ENCODE peak calls at places on chromosomes 13 and 19, in six cellular contexts. One of them, this sample, is unnamed.

GRCh38 chr13:50580684-50581305 is 262.7 kb downstream of the DLEU7 start:
- DNase-seq in HFFc6: peak
- DNase-seq in COR-L47: no peak
- DNase-seq in GM04504: no peak
- DNase-seq in non-pigmented ciliary epithelial cell: peak
- DNase-seq in CD4-positive, alpha-beta memory T cell: no peak
- DNase-seq in this sample: no peak

GRCh38 chr13:28493740-28494536 is 990 bp downstream of the FLT1 start:
- DNase-seq in HFFc6: no peak
- DNase-seq in COR-L47: no peak
- DNase-seq in GM04504: no peak
- DNase-seq in non-pigmented ciliary epithelial cell: no peak
- DNase-seq in CD4-positive, alpha-beta memory T cell: no peak
- DNase-seq in this sample: no peak

GRCh38 chr19:38745316-38745715 is 1.0 kb upstream of the CAPN12 start:
- DNase-seq in HFFc6: no peak
- DNase-seq in COR-L47: no peak
- DNase-seq in GM04504: no peak
- DNase-seq in non-pigmented ciliary epithelial cell: no peak
- DNase-seq in CD4-positive, alpha-beta memory T cell: no peak
- DNase-seq in this sample: no peak

GRCh38 chr13:40974460-40975407 is 44.4 kb downstream of the ELF1 start:
- DNase-seq in HFFc6: peak
- DNase-seq in COR-L47: peak
- DNase-seq in GM04504: no peak
- DNase-seq in non-pigmented ciliary epithelial cell: no peak
- DNase-seq in CD4-positive, alpha-beta memory T cell: peak
- DNase-seq in this sample: no peak

GRCh38 chr13:20873348-20873747 is 29.2 kb downstream of the XPO4 start:
- DNase-seq in HFFc6: peak
- DNase-seq in COR-L47: no peak
- DNase-seq in GM04504: peak
- DNase-seq in non-pigmented ciliary epithelial cell: no peak
- DNase-seq in CD4-positive, alpha-beta memory T cell: no peak
- DNase-seq in this sample: no peak

GRCh38 chr13:35210234-35210633 is 266.3 kb downstream of the MAB21L1 start:
- DNase-seq in HFFc6: no peak
- DNase-seq in COR-L47: peak
- DNase-seq in GM04504: no peak
- DNase-seq in non-pigmented ciliary epithelial cell: no peak
- DNase-seq in CD4-positive, alpha-beta memory T cell: no peak
- DNase-seq in this sample: no peak

GRCh38 chr19:19591133-19591825 is 27.2 kb downstream of the PBX4 start:
- DNase-seq in HFFc6: peak
- DNase-seq in COR-L47: no peak
- DNase-seq in GM04504: peak
- DNase-seq in non-pigmented ciliary epithelial cell: peak
- DNase-seq in CD4-positive, alpha-beta memory T cell: peak
- DNase-seq in this sample: no peak

GRCh38 chr13:78660130-78660857 is 1.3 kb upstream of the OBI1 start:
- DNase-seq in HFFc6: peak
- DNase-seq in COR-L47: no peak
- DNase-seq in GM04504: no peak
- DNase-seq in non-pigmented ciliary epithelial cell: no peak
- DNase-seq in CD4-positive, alpha-beta memory T cell: no peak
- DNase-seq in this sample: no peak

GRCh38 chr13:93727301-93728141 is 500.9 kb downstream of the GPC6 start:
- DNase-seq in HFFc6: peak
- DNase-seq in COR-L47: no peak
- DNase-seq in GM04504: peak
- DNase-seq in non-pigmented ciliary epithelial cell: no peak
- DNase-seq in CD4-positive, alpha-beta memory T cell: no peak
- DNase-seq in this sample: no peak

GRCh38 chr19:51366999-51367564 is 894 bp upstream of the ETFB start:
- DNase-seq in HFFc6: no peak
- DNase-seq in COR-L47: no peak
- DNase-seq in GM04504: no peak
- DNase-seq in non-pigmented ciliary epithelial cell: no peak
- DNase-seq in CD4-positive, alpha-beta memory T cell: peak
- DNase-seq in this sample: no peak

GRCh38 chr19:48341006-48341405 is 15.7 kb downstream of the EMP3 start:
- DNase-seq in HFFc6: no peak
- DNase-seq in COR-L47: peak
- DNase-seq in GM04504: no peak
- DNase-seq in non-pigmented ciliary epithelial cell: no peak
- DNase-seq in CD4-positive, alpha-beta memory T cell: no peak
- DNase-seq in this sample: peak

GRCh38 chr19:676343-677105 is at the start of gene FSTL3:
- DNase-seq in HFFc6: no peak
- DNase-seq in COR-L47: no peak
- DNase-seq in GM04504: no peak
- DNase-seq in non-pigmented ciliary epithelial cell: no peak
- DNase-seq in CD4-positive, alpha-beta memory T cell: peak
- DNase-seq in this sample: no peak

GRCh38 chr19:17114414-17114831 is 38.8 kb downstream of the MYO9B start:
- DNase-seq in HFFc6: no peak
- DNase-seq in COR-L47: no peak
- DNase-seq in GM04504: no peak
- DNase-seq in non-pigmented ciliary epithelial cell: no peak
- DNase-seq in CD4-positive, alpha-beta memory T cell: no peak
- DNase-seq in this sample: no peak

GRCh38 chr19:14248578-14249011 is 42.6 kb upstream of the ADGRL1 start:
- DNase-seq in HFFc6: no peak
- DNase-seq in COR-L47: peak
- DNase-seq in GM04504: no peak
- DNase-seq in non-pigmented ciliary epithelial cell: peak
- DNase-seq in CD4-positive, alpha-beta memory T cell: peak
- DNase-seq in this sample: peak

GRCh38 chr13:23020246-23020843 is 160.4 kb upstream of the SGCG start:
- DNase-seq in HFFc6: peak
- DNase-seq in COR-L47: peak
- DNase-seq in GM04504: peak
- DNase-seq in non-pigmented ciliary epithelial cell: peak
- DNase-seq in CD4-positive, alpha-beta memory T cell: no peak
- DNase-seq in this sample: peak

GRCh38 chr19:13277104-13277809 is 127.0 kb downstream of the IER2 start:
- DNase-seq in HFFc6: peak
- DNase-seq in COR-L47: peak
- DNase-seq in GM04504: peak
- DNase-seq in non-pigmented ciliary epithelial cell: peak
- DNase-seq in CD4-positive, alpha-beta memory T cell: peak
- DNase-seq in this sample: peak

GRCh38 chr13:76500894-76501293 is 385.3 kb downstream of the KCTD12 start:
- DNase-seq in HFFc6: no peak
- DNase-seq in COR-L47: no peak
- DNase-seq in GM04504: no peak
- DNase-seq in non-pigmented ciliary epithelial cell: no peak
- DNase-seq in CD4-positive, alpha-beta memory T cell: no peak
- DNase-seq in this sample: no peak

GRCh38 chr13:84542348-84542747 is 660.1 kb upstream of the SLITRK1 start:
- DNase-seq in HFFc6: no peak
- DNase-seq in COR-L47: no peak
- DNase-seq in GM04504: no peak
- DNase-seq in non-pigmented ciliary epithelial cell: no peak
- DNase-seq in CD4-positive, alpha-beta memory T cell: no peak
- DNase-seq in this sample: no peak

GRCh38 chr13:39321578-39321977 is 281.4 kb downstream of the LHFPL6 start:
- DNase-seq in HFFc6: no peak
- DNase-seq in COR-L47: no peak
- DNase-seq in GM04504: no peak
- DNase-seq in non-pigmented ciliary epithelial cell: no peak
- DNase-seq in CD4-positive, alpha-beta memory T cell: no peak
- DNase-seq in this sample: no peak

GRCh38 chr13:97112451-97113152 is 109.5 kb upstream of the MBNL2 start:
- DNase-seq in HFFc6: no peak
- DNase-seq in COR-L47: no peak
- DNase-seq in GM04504: no peak
- DNase-seq in non-pigmented ciliary epithelial cell: no peak
- DNase-seq in CD4-positive, alpha-beta memory T cell: no peak
- DNase-seq in this sample: peak

GRCh38 chr13:35879111-35879510 is 252.1 kb downstream of the DCLK1 start:
- DNase-seq in HFFc6: no peak
- DNase-seq in COR-L47: no peak
- DNase-seq in GM04504: no peak
- DNase-seq in non-pigmented ciliary epithelial cell: no peak
- DNase-seq in CD4-positive, alpha-beta memory T cell: no peak
- DNase-seq in this sample: no peak

GRCh38 chr13:103788061-103788652 is 721.9 kb upstream of the SLC10A2 start:
- DNase-seq in HFFc6: no peak
- DNase-seq in COR-L47: no peak
- DNase-seq in GM04504: no peak
- DNase-seq in non-pigmented ciliary epithelial cell: no peak
- DNase-seq in CD4-positive, alpha-beta memory T cell: no peak
- DNase-seq in this sample: no peak

GRCh38 chr19:36916991-36917390 is 859 bp downstream of the ZNF568 start:
- DNase-seq in HFFc6: peak
- DNase-seq in COR-L47: no peak
- DNase-seq in GM04504: peak
- DNase-seq in non-pigmented ciliary epithelial cell: peak
- DNase-seq in CD4-positive, alpha-beta memory T cell: no peak
- DNase-seq in this sample: no peak

GRCh38 chr13:35838356-35838755 is 292.8 kb downstream of the DCLK1 start:
- DNase-seq in HFFc6: peak
- DNase-seq in COR-L47: no peak
- DNase-seq in GM04504: peak
- DNase-seq in non-pigmented ciliary epithelial cell: peak
- DNase-seq in CD4-positive, alpha-beta memory T cell: no peak
- DNase-seq in this sample: no peak

GRCh38 chr13:32737111-32737571 is 150.9 kb downstream of the PDS5B start:
- DNase-seq in HFFc6: no peak
- DNase-seq in COR-L47: no peak
- DNase-seq in GM04504: no peak
- DNase-seq in non-pigmented ciliary epithelial cell: no peak
- DNase-seq in CD4-positive, alpha-beta memory T cell: no peak
- DNase-seq in this sample: no peak

GRCh38 chr13:87884874-87885273 is 213.7 kb downstream of the SLITRK5 start:
- DNase-seq in HFFc6: no peak
- DNase-seq in COR-L47: peak
- DNase-seq in GM04504: no peak
- DNase-seq in non-pigmented ciliary epithelial cell: peak
- DNase-seq in CD4-positive, alpha-beta memory T cell: no peak
- DNase-seq in this sample: peak

GRCh38 chr13:51034906-51035305 is 76.2 kb downstream of the C13orf42 start:
- DNase-seq in HFFc6: no peak
- DNase-seq in COR-L47: no peak
- DNase-seq in GM04504: no peak
- DNase-seq in non-pigmented ciliary epithelial cell: no peak
- DNase-seq in CD4-positive, alpha-beta memory T cell: no peak
- DNase-seq in this sample: no peak

GRCh38 chr19:7729831-7730285 is 2.1 kb downstream of the CLEC4G start:
- DNase-seq in HFFc6: no peak
- DNase-seq in COR-L47: peak
- DNase-seq in GM04504: no peak
- DNase-seq in non-pigmented ciliary epithelial cell: no peak
- DNase-seq in CD4-positive, alpha-beta memory T cell: no peak
- DNase-seq in this sample: no peak

GRCh38 chr19:55309437-55309836 is 15.7 kb downstream of the TMEM150B start:
- DNase-seq in HFFc6: no peak
- DNase-seq in COR-L47: no peak
- DNase-seq in GM04504: no peak
- DNase-seq in non-pigmented ciliary epithelial cell: no peak
- DNase-seq in CD4-positive, alpha-beta memory T cell: no peak
- DNase-seq in this sample: no peak

GRCh38 chr13:47932953-47933687 is 68.0 kb downstream of the SUCLA2 start:
- DNase-seq in HFFc6: no peak
- DNase-seq in COR-L47: peak
- DNase-seq in GM04504: no peak
- DNase-seq in non-pigmented ciliary epithelial cell: no peak
- DNase-seq in CD4-positive, alpha-beta memory T cell: no peak
- DNase-seq in this sample: no peak

GRCh38 chr19:23528376-23528775 is 133.1 kb upstream of the ZNF91 start:
- DNase-seq in HFFc6: no peak
- DNase-seq in COR-L47: no peak
- DNase-seq in GM04504: no peak
- DNase-seq in non-pigmented ciliary epithelial cell: no peak
- DNase-seq in CD4-positive, alpha-beta memory T cell: no peak
- DNase-seq in this sample: no peak

GRCh38 chr19:16655727-16656126 is 4.2 kb downstream of the SMIM7 start:
- DNase-seq in HFFc6: no peak
- DNase-seq in COR-L47: no peak
- DNase-seq in GM04504: no peak
- DNase-seq in non-pigmented ciliary epithelial cell: no peak
- DNase-seq in CD4-positive, alpha-beta memory T cell: no peak
- DNase-seq in this sample: no peak

GRCh38 chr19:28727133-28727834 is 485.7 kb downstream of the UQCRFS1 start:
- DNase-seq in HFFc6: no peak
- DNase-seq in COR-L47: no peak
- DNase-seq in GM04504: no peak
- DNase-seq in non-pigmented ciliary epithelial cell: no peak
- DNase-seq in CD4-positive, alpha-beta memory T cell: no peak
- DNase-seq in this sample: no peak

GRCh38 chr13:45034342-45034741 is 45.0 kb downstream of the GPALPP1 start:
- DNase-seq in HFFc6: no peak
- DNase-seq in COR-L47: no peak
- DNase-seq in GM04504: no peak
- DNase-seq in non-pigmented ciliary epithelial cell: no peak
- DNase-seq in CD4-positive, alpha-beta memory T cell: no peak
- DNase-seq in this sample: no peak

GRCh38 chr19:41758846-41759245 is 3.5 kb downstream of the CEACAM6 start:
- DNase-seq in HFFc6: no peak
- DNase-seq in COR-L47: no peak
- DNase-seq in GM04504: no peak
- DNase-seq in non-pigmented ciliary epithelial cell: no peak
- DNase-seq in CD4-positive, alpha-beta memory T cell: no peak
- DNase-seq in this sample: no peak

GRCh38 chr19:6227941-6228325 is 51.8 kb downstream of the MLLT1 start:
- DNase-seq in HFFc6: no peak
- DNase-seq in COR-L47: no peak
- DNase-seq in GM04504: no peak
- DNase-seq in non-pigmented ciliary epithelial cell: no peak
- DNase-seq in CD4-positive, alpha-beta memory T cell: no peak
- DNase-seq in this sample: no peak

GRCh38 chr19:50437862-50438449 is 5.3 kb downstream of the MYBPC2 start:
- DNase-seq in HFFc6: no peak
- DNase-seq in COR-L47: no peak
- DNase-seq in GM04504: no peak
- DNase-seq in non-pigmented ciliary epithelial cell: no peak
- DNase-seq in CD4-positive, alpha-beta memory T cell: no peak
- DNase-seq in this sample: no peak

GRCh38 chr13:44300895-44301638 is 72.6 kb upstream of the SERP2 start:
- DNase-seq in HFFc6: peak
- DNase-seq in COR-L47: no peak
- DNase-seq in GM04504: peak
- DNase-seq in non-pigmented ciliary epithelial cell: peak
- DNase-seq in CD4-positive, alpha-beta memory T cell: no peak
- DNase-seq in this sample: no peak

This sample was measured in NCI-H1417.